ENCODE peak calls at places on chromosomes 11 and 22, in nine cellular contexts. U is activated naive CD4-positive, alpha-beta T cell treated with anti-CD3 and anti-CD28 coated beads, Interleukin-2, amount 10 ng/mL, durations not matched to agents 7 days and 5 days; B is astrocyte of the cerebellum; T is progenitor cell of endocrine pancreas; S is fibroblast of gingiva; L is fibroblast of pulmonary artery; A is hypothalamus; W is nephron progenitor cell; V is ovary. P is an unnamed sample.

GRCh38 chr11:96424693-96425092 is 34.9 kb downstream of the JRKL start:
- DNase-seq in U (no peak), B (peak), T (no peak), S (peak), L (peak), A (no peak), W (no peak), V (no peak), P (no peak)

GRCh38 chr11:32531528-32531927 is 52.1 kb upstream of the EIF3M start:
- DNase-seq in U (no peak), B (no peak), T (no peak), S (no peak), L (peak), A (no peak), W (no peak), V (no peak), P (no peak)

GRCh38 chr22:42074153-42074750 is at the start of gene PHETA2:
- DNase-seq in U (peak), B (no peak), T (no peak), S (peak), L (peak), A (no peak), W (no peak), V (peak), P (no peak)

GRCh38 chr11:76604081-76604601 is 66.4 kb downstream of the LRRC32 start:
- DNase-seq in U (no peak), B (no peak), T (no peak), S (no peak), L (no peak), A (no peak), W (no peak), V (peak), P (no peak)

GRCh38 chr22:24178502-24179440 is 2.5 kb upstream of the SUSD2 start:
- DNase-seq in U (no peak), B (no peak), T (no peak), S (no peak), L (peak), A (no peak), W (peak), V (no peak), P (no peak)

GRCh38 chr11:12013771-12014170 is 5.3 kb upstream of the DKK3 start:
- DNase-seq in U (no peak), B (no peak), T (no peak), S (no peak), L (peak), A (no peak), W (no peak), V (no peak), P (no peak)

GRCh38 chr11:95089620-95090542 is at the start of gene ENDOD1:
- DNase-seq in U (peak), B (peak), T (peak), S (peak), L (peak), A (peak), W (peak), V (peak), P (peak)

GRCh38 chr11:102799656-102800339 is 1.8 kb upstream of the MMP1 start:
- DNase-seq in U (no peak), B (no peak), T (no peak), S (peak), L (peak), A (no peak), W (no peak), V (no peak), P (no peak)

GRCh38 chr11:37409124-37409523 is 811.1 kb upstream of the RAG2 start:
- DNase-seq in U (no peak), B (peak), T (no peak), S (no peak), L (no peak), A (no peak), W (no peak), V (no peak), P (no peak)